ENCODE peak calls at places on chromosomes 4 and X, in eight cellular contexts. R is GM20000, A is GM12878, L is suprapubic skin, M is IMR-90, X is foreskin fibroblast, Q is dorsolateral prefrontal cortex, J is GM13976. D is an unnamed sample.

GRCh38 chr4:78764498-78764961 is 11.6 kb upstream of the BMP2K start:
- DNase-seq in X (peak; percentile 59), Q (no peak), R (no peak), M (peak; percentile 82), L (no peak), J (no peak), A (no peak), D (no peak)

GRCh38 chr4:155960522-155960921 is 6.9 kb upstream of the CTSO start:
- DNase-seq in A (no peak), M (peak; percentile 61), L (no peak), Q (no peak), R (no peak), X (no peak), J (no peak), D (no peak)

GRCh38 chr4:140704964-140705363 is 51.2 kb downstream of the TBC1D9 start:
- DNase-seq in J (no peak), R (no peak), Q (no peak), X (no peak), L (no peak), M (no peak), A (no peak), D (no peak)

GRCh38 chr4:95219109-95219508 is 329.7 kb downstream of the UNC5C start:
- DNase-seq in A (no peak), L (no peak), Q (no peak), R (no peak), M (peak; percentile 89), J (no peak), X (no peak), D (no peak)

GRCh38 chr4:54165438-54165837 is 63.7 kb upstream of the PDGFRA start:
- DNase-seq in Q (no peak), R (no peak), J (no peak), M (peak; percentile 96), L (no peak), A (no peak), X (peak; percentile 87), D (no peak)

GRCh38 chr4:8291701-8292387 is 22.3 kb downstream of the HTRA3 start:
- DNase-seq in J (no peak), X (no peak), R (no peak), L (peak; percentile 49), A (no peak), Q (no peak), M (no peak), D (no peak)

GRCh38 chr4:75724867-75725724 is 719 bp downstream of the USO1 start:
- DNase-seq in L (peak; percentile 84), Q (peak; percentile 33), X (peak; percentile 70), A (peak; percentile 41), R (peak; percentile 78), J (peak; percentile 86), M (peak; percentile 79), D (peak; percentile 83)

GRCh38 chr4:37737456-37737855 is 51.3 kb upstream of the RELL1 start:
- DNase-seq in Q (no peak), R (no peak), A (no peak), J (no peak), L (no peak), M (peak; percentile 69), X (peak; percentile 44), D (no peak)

GRCh38 chr4:112029642-112030235 is 115.5 kb upstream of the FAM241A start:
- DNase-seq in A (no peak), Q (no peak), L (no peak), X (peak; percentile 14), M (no peak), R (no peak), J (no peak), D (no peak)

GRCh38 chrX:48487362-48487785 is 11.4 kb downstream of the FTSJ1 start:
- DNase-seq in L (no peak), J (no peak), Q (no peak), A (no peak), X (peak; percentile 77), M (peak; percentile 89), R (no peak), D (no peak)

GRCh38 chr4:94544811-94545210 is 93.1 kb downstream of the PDLIM5 start:
- DNase-seq in L (no peak), J (no peak), Q (no peak), M (peak; percentile 30), A (no peak), X (no peak), R (no peak), D (no peak)

GRCh38 chr4:178090640-178091411 is 648.6 kb upstream of the AGA start:
- DNase-seq in R (no peak), X (no peak), A (no peak), L (no peak), J (no peak), Q (no peak), M (no peak), D (no peak)

GRCh38 chrX:96004386-96004785 is 680.3 kb upstream of the DIAPH2 start:
- DNase-seq in R (no peak), M (peak; percentile 74), Q (no peak), J (no peak), X (peak; percentile 0), L (no peak), A (no peak), D (no peak)

GRCh38 chrX:65668362-65669310 is 1.2 kb downstream of the MSN start:
- DNase-seq in R (peak; percentile 40), M (peak; percentile 80), L (peak; percentile 80), A (peak; percentile 31), Q (peak; percentile 31), X (peak; percentile 80), J (peak; percentile 23), D (no peak)

GRCh38 chr4:9925750-9926439 is 95.4 kb downstream of the SLC2A9 start:
- DNase-seq in R (no peak), X (no peak), A (no peak), J (no peak), M (no peak), Q (no peak), L (no peak), D (no peak)

GRCh38 chrX:153924149-153924861 is 1.8 kb downstream of the ARHGAP4 start:
- DNase-seq in L (peak; percentile 65), A (no peak), J (no peak), R (peak; percentile 54), Q (peak; percentile 46), X (peak; percentile 32), M (peak; percentile 44), D (no peak)

GRCh38 chr4:7737268-7737645 is 202.4 kb downstream of the AFAP1 start:
- DNase-seq in X (no peak), L (no peak), Q (no peak), A (no peak), M (no peak), J (no peak), R (no peak), D (no peak)

GRCh38 chrX:39705299-39705698 is 392.5 kb downstream of the BCOR start:
- DNase-seq in A (no peak), L (peak; percentile 74), J (no peak), Q (no peak), X (peak; percentile 80), M (peak; percentile 88), R (no peak), D (no peak)
- TF ChIP-seq CTCF in A (no peak), L (peak; percentile 58), J (no peak), Q (peak; percentile 31), X (peak; percentile 48), M (peak; percentile 55), R (no peak), D (no peak)

DNA sequence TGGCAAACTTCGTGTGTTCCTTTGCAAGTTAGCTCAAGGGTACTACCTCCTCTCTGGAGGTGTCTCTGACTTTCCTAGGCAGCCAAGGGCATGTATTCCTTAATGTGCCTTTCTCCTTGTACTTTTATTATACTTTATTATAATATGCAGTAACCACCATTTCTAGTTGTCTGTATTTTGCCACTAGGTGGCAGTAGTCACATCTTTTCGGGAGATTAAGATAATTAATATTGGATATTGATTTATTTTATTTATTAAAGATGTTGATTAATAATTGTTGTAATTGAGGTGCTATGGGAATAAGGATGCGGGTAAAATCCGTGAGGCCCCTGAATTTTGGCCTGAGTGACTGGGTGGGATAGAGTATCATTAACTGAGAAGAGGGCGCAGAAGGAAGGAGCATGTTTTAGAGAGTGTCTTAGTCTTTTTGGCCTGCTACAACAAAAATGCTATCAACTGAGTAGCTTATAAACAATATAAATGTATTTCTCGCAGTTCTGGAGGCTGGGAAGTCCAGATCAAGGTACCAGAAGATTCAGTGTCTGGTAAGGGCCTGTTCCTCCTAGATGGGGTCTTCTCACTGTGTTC is 153.3 kb downstream of the TMEM164 start:
- DNase-seq in A (no peak), L (no peak), R (no peak), J (no peak), Q (no peak), M (no peak), X (no peak), D (no peak)
- TF ChIP-seq CTCF in A (peak; percentile 44), L (no peak), R (no peak), J (no peak), Q (peak; percentile 56), M (peak; percentile 59), X (peak; percentile 18), D (peak; percentile 9)

GRCh38 chr4:154692311-154692818 is 51.4 kb upstream of the LRAT start:
- DNase-seq in Q (no peak), J (no peak), X (no peak), M (no peak), A (no peak), R (no peak), L (no peak), D (no peak)

GRCh38 chr4:154687840-154688239 is 56.0 kb upstream of the LRAT start:
- DNase-seq in A (no peak), L (no peak), R (no peak), J (no peak), X (no peak), Q (no peak), M (no peak), D (no peak)

GRCh38 chr4:154683956-154684681 is 59.7 kb upstream of the LRAT start:
- DNase-seq in M (no peak), J (no peak), L (no peak), A (no peak), X (no peak), R (no peak), Q (no peak), D (no peak)

GRCh38 chr4:154691229-154691628 is 52.6 kb upstream of the LRAT start:
- DNase-seq in X (no peak), R (no peak), M (no peak), A (no peak), J (no peak), Q (no peak), L (no peak), D (no peak)

GRCh38 chr4:154686838-154687237 is 57.0 kb upstream of the LRAT start:
- DNase-seq in X (no peak), M (no peak), A (no peak), J (no peak), Q (no peak), R (no peak), L (no peak), D (no peak)
- TF ChIP-seq CTCF in X (no peak), M (peak; percentile 2), A (no peak), J (no peak), Q (peak; percentile 18), R (no peak), L (no peak), D (no peak)

DNA sequence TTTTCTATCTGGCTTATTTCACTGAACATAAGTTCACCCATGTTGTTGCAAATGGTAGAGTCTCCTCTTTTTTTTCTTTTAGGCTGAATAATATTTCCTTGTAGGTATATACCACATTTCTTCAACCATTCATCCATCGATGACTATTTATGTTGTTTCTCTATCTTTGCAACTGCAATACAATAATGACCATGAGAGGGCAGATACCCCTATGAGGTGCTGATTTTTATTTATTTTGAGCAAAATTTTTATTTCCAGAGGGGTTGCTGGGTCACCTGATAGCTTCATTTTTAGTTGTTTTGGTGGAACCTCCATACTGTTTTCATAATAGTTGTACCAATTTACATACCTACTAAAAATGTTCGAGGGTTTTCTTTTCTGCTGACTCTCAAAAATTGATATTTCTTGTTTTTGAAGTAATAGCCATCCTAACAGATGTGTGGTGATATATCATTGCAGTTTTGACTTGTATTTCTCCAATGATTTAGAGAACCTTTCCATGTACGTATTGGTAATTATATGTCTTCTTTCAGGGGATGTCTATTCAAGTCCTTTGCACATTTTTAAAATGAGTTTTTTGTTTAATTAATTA is 1697.0 kb downstream of the PCDH7 start:
- DNase-seq in J (no peak), X (no peak), M (no peak), R (no peak), L (no peak), A (no peak), Q (no peak), D (no peak)
- TF ChIP-seq CTCF in J (no peak), X (no peak), M (no peak), R (no peak), L (no peak), A (no peak), Q (no peak), D (no peak)